ENCODE peak calls at places on chromosomes 16 and 17, in four cellular contexts. A, L, T and O are unnamed samples.

GRCh38 chr17:50684612-50685333 is 22.9 kb downstream of the ANKRD40 start:
- DNase-seq in A (no peak), L (no peak), T (no peak), O (no peak)

GRCh38 chr17:44376124-44376523 is 12.5 kb upstream of the FAM171A2 start:
- DNase-seq in A (peak; percentile 38), L (no peak), T (no peak), O (no peak)

GRCh38 chr17:55598495-55598894 is 87.2 kb upstream of the SMIM36 start:
- DNase-seq in A (no peak), L (no peak), T (no peak), O (no peak)

GRCh38 chr17:77734371-77735050 is 224.0 kb upstream of the TNRC6C start:
- DNase-seq in A (peak; percentile 14), L (no peak), T (no peak), O (no peak)

GRCh38 chr17:21174186-21174585 is 39.8 kb downstream of the TMEM11 start:
- DNase-seq in A (no peak), L (no peak), T (no peak), O (no peak)

GRCh38 chr17:79864147-79864546 is 24.9 kb upstream of the CBX4 start:
- DNase-seq in A (no peak), L (no peak), T (no peak), O (no peak)

GRCh38 chr17:7982171-7982570 is 20.2 kb upstream of the GUCY2D start:
- DNase-seq in A (no peak), L (no peak), T (no peak), O (no peak)

GRCh38 chr17:73686126-73686525 is 41.9 kb upstream of the SDK2 start:
- DNase-seq in A (no peak), L (no peak), T (no peak), O (no peak)

GRCh38 chr16:20385844-20386832 is 18.4 kb downstream of the PDILT start:
- DNase-seq in A (peak; percentile 64), L (no peak), T (peak; percentile 5), O (no peak)

GRCh38 chr17:4920351-4921048 is 11.6 kb upstream of the GP1BA start:
- DNase-seq in A (no peak), L (no peak), T (no peak), O (no peak)

GRCh38 chr16:57639172-57639571 is 10.7 kb downstream of the ADGRG1 start:
- DNase-seq in A (peak; percentile 32), L (no peak), T (no peak), O (no peak)

GRCh38 chr16:55367301-55367745 is 43.3 kb downstream of the IRX6 start:
- DNase-seq in A (no peak), L (no peak), T (no peak), O (no peak)

GRCh38 chr16:11386791-11387546 is 41.7 kb downstream of the RMI2 start:
- DNase-seq in A (no peak), L (no peak), T (no peak), O (no peak)

GRCh38 chr17:41594363-41594915 is 7.7 kb upstream of the KRT14 start:
- DNase-seq in A (no peak), L (no peak), T (no peak), O (no peak)

GRCh38 chr16:75471723-75472634 is 7.5 kb upstream of the TMEM170A start:
- DNase-seq in A (peak; percentile 52), L (peak; percentile 6), T (peak; percentile 16), O (no peak)

GRCh38 chr16:67430504-67431076 is 331 bp upstream of the HSD11B2 start:
- DNase-seq in A (peak; percentile 25), L (no peak), T (no peak), O (no peak)

GRCh38 chr17:74380086-74380958 is 13.0 kb downstream of the GPR142 start:
- DNase-seq in A (no peak), L (no peak), T (no peak), O (no peak)

GRCh38 chr17:10177921-10178788 is 20.3 kb downstream of the GAS7 start:
- DNase-seq in A (no peak), L (no peak), T (no peak), O (no peak)

GRCh38 chr17:27384721-27385120 is 71.5 kb upstream of the KSR1 start:
- DNase-seq in A (no peak), L (no peak), T (no peak), O (no peak)

GRCh38 chr16:84569382-84569987 is 48.4 kb downstream of the COTL1 start:
- DNase-seq in A (no peak), L (no peak), T (no peak), O (no peak)

GRCh38 chr17:17096438-17097178 is 54.4 kb downstream of the MPRIP start:
- DNase-seq in A (no peak), L (no peak), T (no peak), O (peak; percentile 55)

GRCh38 chr16:57735755-57736418 is at the start of gene KATNB1:
- DNase-seq in A (peak; percentile 31), L (no peak), T (no peak), O (no peak)

GRCh38 chr17:1143573-1143972 is 36.2 kb downstream of the ABR start:
- DNase-seq in A (no peak), L (no peak), T (no peak), O (no peak)

GRCh38 chr17:59745040-59745439 is 37.6 kb downstream of the VMP1 start:
- DNase-seq in A (no peak), L (no peak), T (no peak), O (no peak)

GRCh38 chr16:19196871-19197270 is 28.8 kb downstream of the SYT17 start:
- DNase-seq in A (no peak), L (no peak), T (no peak), O (no peak)

GRCh38 chr17:27989046-27989445 is 53.4 kb upstream of the NLK start:
- DNase-seq in A (no peak), L (no peak), T (no peak), O (no peak)

GRCh38 chr16:4266372-4266771 is 6.5 kb downstream of the TFAP4 start:
- DNase-seq in A (no peak), L (no peak), T (no peak), O (no peak)

GRCh38 chr17:58741121-58741625 is 14.5 kb upstream of the PPM1E start:
- DNase-seq in A (no peak), L (no peak), T (no peak), O (no peak)

GRCh38 chr17:73350864-73351263 is 39.1 kb upstream of the CDC42EP4 start:
- DNase-seq in A (no peak), L (no peak), T (no peak), O (no peak)

GRCh38 chr16:89923640-89924297 is 627 bp downstream of the TUBB3 start:
- DNase-seq in A (no peak), L (no peak), T (no peak), O (no peak)

GRCh38 chr17:27319536-27320221 is 25.8 kb downstream of the WSB1 start:
- DNase-seq in A (peak; percentile 19), L (no peak), T (no peak), O (no peak)

GRCh38 chr17:7845359-7846062 is 9.4 kb upstream of the TMEM88 start:
- DNase-seq in A (no peak), L (no peak), T (no peak), O (no peak)

GRCh38 chr16:21101631-21102420 is 48.8 kb downstream of the DNAH3 start:
- DNase-seq in A (peak; percentile 23), L (no peak), T (no peak), O (no peak)

GRCh38 chr16:71507061-71507460 is 17.9 kb upstream of the ZNF19 start:
- DNase-seq in A (no peak), L (no peak), T (no peak), O (no peak)

GRCh38 chr17:41026668-41027471 is at the start of gene KRTAP1-5:
- DNase-seq in A (no peak), L (no peak), T (no peak), O (no peak)

GRCh38 chr16:3578610-3579551 is 1.7 kb upstream of the NLRC3 start:
- DNase-seq in A (peak; percentile 90), L (no peak), T (peak; percentile 19), O (no peak)

GRCh38 chr16:1069154-1069553 is 3.4 kb upstream of the SSTR5 start:
- DNase-seq in A (no peak), L (no peak), T (no peak), O (no peak)